ENCODE peak calls at places on chromosomes 6 and 20, in nine cellular contexts. F, B, G, H, D, A, K, L and Q are unnamed samples.
A peak's percentile ranks its signal among the peaks of the same experiment; 100 is the strongest.

GRCh38 chr20:4702562-4703280 is 19.0 kb upstream of the PRND start:
- DNase-seq in F (no peak), B (no peak), G (no peak), H (no peak), D (no peak), A (no peak), K (no peak), L (no peak), Q (no peak)

GRCh38 chr6:143449731-143450452 is 603 bp downstream of the ADAT2 start:
- DNase-seq in F (no peak), B (peak; percentile 44), G (peak; percentile 36), H (peak; percentile 19), D (no peak), A (no peak), K (no peak), L (no peak), Q (peak; percentile 68)

GRCh38 chr6:83574783-83575182 is 62.4 kb downstream of the PRSS35 start:
- DNase-seq in F (no peak), B (no peak), G (no peak), H (no peak), D (no peak), A (no peak), K (no peak), L (no peak), Q (no peak)

GRCh38 chr6:105995403-105995699 is 90.8 kb upstream of the PRDM1 start:
- DNase-seq in F (no peak), B (no peak), G (no peak), H (no peak), D (no peak), A (no peak), K (no peak), L (no peak), Q (no peak)

GRCh38 chr6:129936329-129937165 is 75.4 kb upstream of the TMEM244 start:
- DNase-seq in F (peak; percentile 27), B (no peak), G (peak; percentile 50), H (peak; percentile 31), D (peak; percentile 52), A (no peak), K (peak; percentile 58), L (peak; percentile 20), Q (peak; percentile 65)

GRCh38 chr6:154848580-154848979 is 115.4 kb downstream of the SCAF8 start:
- DNase-seq in F (no peak), B (no peak), G (no peak), H (no peak), D (no peak), A (no peak), K (no peak), L (no peak), Q (no peak)

GRCh38 chr20:16064991-16065707 is 508.1 kb downstream of the KIF16B start:
- DNase-seq in F (no peak), B (no peak), G (no peak), H (no peak), D (no peak), A (no peak), K (no peak), L (no peak), Q (no peak)

GRCh38 chr6:26053929-26054658 is 33.1 kb upstream of the HFE start:
- DNase-seq in F (no peak), B (no peak), G (no peak), H (no peak), D (no peak), A (no peak), K (no peak), L (no peak), Q (peak; percentile 25)

GRCh38 chr6:75882734-75883133 is 133.7 kb downstream of the MYO6 start:
- DNase-seq in F (no peak), B (no peak), G (no peak), H (no peak), D (no peak), A (peak; percentile 19), K (no peak), L (peak; percentile 34), Q (no peak)

GRCh38 chr20:40689100-40689942 is at the start of gene MAFB:
- DNase-seq in F (peak; percentile 94), B (peak; percentile 97), G (peak; percentile 90), H (peak; percentile 79), D (peak; percentile 96), A (peak; percentile 12), K (peak; percentile 80), L (peak; percentile 25), Q (peak; percentile 66)

GRCh38 chr20:51195419-51195901 is 172.6 kb upstream of the KCNG1 start:
- DNase-seq in F (no peak), B (no peak), G (no peak), H (no peak), D (no peak), A (no peak), K (no peak), L (no peak), Q (no peak)

GRCh38 chr6:147150303-147150702 is 53.9 kb upstream of the STXBP5 start:
- DNase-seq in F (no peak), B (no peak), G (no peak), H (no peak), D (no peak), A (no peak), K (no peak), L (no peak), Q (no peak)

GRCh38 chr6:111989743-111990142 is 64.2 kb upstream of the CCN6 start:
- DNase-seq in F (no peak), B (no peak), G (no peak), H (peak; percentile 16), D (no peak), A (no peak), K (no peak), L (no peak), Q (peak; percentile 77)

GRCh38 chr6:34657307-34657978 is 39.1 kb downstream of the ILRUN start:
- DNase-seq in F (peak; percentile 57), B (no peak), G (no peak), H (no peak), D (no peak), A (peak; percentile 47), K (no peak), L (peak; percentile 72), Q (peak; percentile 69)

GRCh38 chr6:139637766-139638165 is 263.3 kb upstream of the CITED2 start:
- DNase-seq in F (no peak), B (no peak), G (no peak), H (no peak), D (no peak), A (no peak), K (no peak), L (no peak), Q (no peak)

GRCh38 chr6:9408718-9409117 is 973.4 kb upstream of the SLC35B3 start:
- DNase-seq in F (no peak), B (no peak), G (no peak), H (no peak), D (no peak), A (no peak), K (no peak), L (no peak), Q (no peak)

GRCh38 chr6:170018422-170019258 is 267.2 kb downstream of the ERMARD start:
- DNase-seq in F (no peak), B (no peak), G (peak; percentile 8), H (no peak), D (no peak), A (no peak), K (no peak), L (no peak), Q (no peak)

GRCh38 chr6:146224988-146225387 is 196.1 kb downstream of the GRM1 start:
- DNase-seq in F (no peak), B (no peak), G (no peak), H (no peak), D (no peak), A (no peak), K (no peak), L (no peak), Q (no peak)

DNA sequence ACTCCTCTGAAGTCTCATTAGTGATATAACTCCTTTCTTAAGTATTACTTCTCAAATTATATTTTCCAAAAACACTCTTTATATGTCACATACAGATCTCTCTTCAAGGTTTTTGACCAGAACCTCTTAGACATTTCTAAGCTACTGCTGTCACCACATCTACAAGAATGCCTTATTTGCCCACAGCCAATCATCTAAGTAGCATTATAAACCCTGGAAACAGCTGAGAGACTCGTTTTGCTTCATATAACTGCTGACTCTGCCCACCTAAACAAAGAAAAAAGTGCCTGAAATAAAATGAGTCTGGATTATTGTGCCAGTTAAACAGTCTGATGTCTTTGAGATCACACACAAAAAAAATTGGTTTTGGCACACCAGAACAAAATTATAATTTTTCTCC is 165.9 kb downstream of the COL9A1 start:
- DNase-seq in F (no peak), B (no peak), G (no peak), H (no peak), D (no peak), A (no peak), K (no peak), L (no peak), Q (no peak)
- TF ChIP-seq CTCF in F (no peak), B (no peak), G (no peak), H (no peak), D (no peak), A (no peak), K (no peak), L (no peak), Q (no peak)

DNA sequence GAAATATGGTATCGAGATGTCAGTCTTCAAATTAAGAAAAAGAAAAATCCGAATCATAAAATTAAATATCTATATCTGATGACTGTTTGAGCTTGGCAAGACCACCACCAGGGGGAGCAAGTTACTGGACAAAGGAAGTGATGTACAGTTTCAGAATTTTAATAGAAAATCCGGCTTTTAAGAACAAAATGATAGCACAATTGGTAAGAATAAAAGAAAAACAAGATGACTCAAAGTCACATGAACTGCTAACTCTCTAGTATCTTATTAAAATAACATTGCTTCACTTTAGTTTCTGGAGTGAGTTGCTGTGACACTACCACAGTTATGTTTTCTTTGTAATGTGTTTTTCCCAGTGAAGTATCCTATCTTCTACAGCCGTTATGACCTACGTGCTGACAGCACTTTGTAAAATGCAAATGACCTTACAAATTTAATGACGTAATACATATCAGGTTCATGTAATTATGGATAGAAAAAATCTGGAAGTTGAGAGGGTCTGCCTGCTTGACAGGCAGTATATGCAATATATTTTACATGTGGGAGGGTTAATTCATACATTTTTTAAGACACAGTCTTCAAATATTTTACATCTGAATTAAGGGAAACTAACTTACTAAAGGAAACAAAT is 405.3 kb upstream of the HS3ST5 start:
- DNase-seq in F (peak; percentile 44), B (no peak), G (no peak), H (peak; percentile 19), D (peak; percentile 39), A (peak; percentile 24), K (peak; percentile 59), L (peak; percentile 21), Q (peak; percentile 61)
- TF ChIP-seq CTCF in F (peak; percentile 67), B (peak; percentile 51), G (peak; percentile 90), H (peak; percentile 64), D (peak; percentile 60), A (peak; percentile 47), K (peak; percentile 94), L (peak; percentile 59), Q (peak; percentile 67)

GRCh38 chr6:70375166-70375565 is 38.1 kb upstream of the FAM135A start:
- DNase-seq in F (no peak), B (no peak), G (no peak), H (no peak), D (no peak), A (no peak), K (no peak), L (no peak), Q (no peak)
- TF ChIP-seq CTCF in F (no peak), B (no peak), G (no peak), H (no peak), D (no peak), A (no peak), K (no peak), L (no peak), Q (no peak)

DNA sequence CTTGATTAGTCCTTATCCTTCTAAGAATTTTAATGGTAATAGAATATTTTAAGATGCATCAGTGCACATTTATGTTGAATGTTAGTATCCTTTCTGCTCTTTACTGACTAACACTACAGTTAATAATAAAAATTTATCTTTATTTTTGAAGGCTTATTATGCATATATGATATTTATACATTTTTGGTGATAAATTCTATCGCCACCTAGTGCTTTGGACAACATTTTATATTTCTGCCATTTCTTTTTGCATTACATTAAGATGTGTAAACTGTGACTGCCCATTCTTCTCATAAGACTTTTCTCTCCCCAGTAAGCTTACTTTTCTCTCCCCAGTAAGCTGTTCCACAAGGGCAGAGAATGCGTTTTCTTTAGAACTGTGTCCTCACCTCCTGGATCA is 252.3 kb downstream of the GRIK2 start:
- DNase-seq in F (no peak), B (no peak), G (no peak), H (no peak), D (no peak), A (no peak), K (no peak), L (no peak), Q (no peak)
- TF ChIP-seq CTCF in F (no peak), B (no peak), G (no peak), H (no peak), D (no peak), A (no peak), K (no peak), L (no peak), Q (no peak)